ENCODE peak calls at places on chromosomes 1 and 21, in four cellular contexts. H is germinal center, R is psoas muscle, I is tibial artery. L is an unnamed sample.

GRCh38 chr1:81590171-81590570 is 210.6 kb upstream of the ADGRL2 start:
- DNase-seq in I (no peak), R (no peak), H (no peak), L (no peak)

GRCh38 chr1:76463278-76463677 is 388.7 kb downstream of the ST6GALNAC3 start:
- DNase-seq in R (no peak), I (no peak), H (no peak), L (no peak)

GRCh38 chr1:204288061-204288588 is 71.6 kb downstream of the PLEKHA6 start:
- DNase-seq in H (no peak), R (peak; percentile 72), I (peak; percentile 74), L (no peak)

GRCh38 chr1:94265011-94265422 is 27.6 kb upstream of the ARHGAP29 start:
- DNase-seq in H (no peak), R (no peak), I (no peak), L (no peak)

GRCh38 chr1:170675825-170676224 is 11.9 kb downstream of the PRRX1 start:
- DNase-seq in I (no peak), H (no peak), R (no peak), L (no peak)

GRCh38 chr1:83499998-83500397 is 498.9 kb downstream of the TTLL7 start:
- DNase-seq in H (no peak), I (no peak), R (no peak), L (no peak)

GRCh38 chr1:39262802-39263201 is 58.3 kb downstream of the MACF1 start:
- DNase-seq in H (no peak), I (no peak), R (no peak), L (no peak)

GRCh38 chr1:206663832-206664652 is 20.7 kb upstream of the MAPKAPK2 start:
- DNase-seq in H (peak; percentile 81), R (peak; percentile 43), I (peak; percentile 46), L (peak; percentile 79)

GRCh38 chr1:39692152-39693064 is 1.2 kb upstream of the HPCAL4 start:
- DNase-seq in H (no peak), R (no peak), I (no peak), L (no peak)

GRCh38 chr1:246428542-246429308 is 78.4 kb downstream of the SMYD3 start:
- DNase-seq in I (no peak), H (no peak), R (no peak), L (no peak)

GRCh38 chr1:63914241-63914640 is 140.4 kb downstream of the ROR1 start:
- DNase-seq in H (no peak), I (no peak), R (no peak), L (no peak)

GRCh38 chr1:43327549-43328292 is 9.9 kb upstream of the MPL start:
- DNase-seq in R (no peak), H (no peak), I (no peak), L (no peak)

GRCh38 chr1:230350208-230350921 is 75.8 kb downstream of the PGBD5 start:
- DNase-seq in H (no peak), I (no peak), R (peak; percentile 65), L (no peak)

GRCh38 chr1:68213843-68214242 is 18.5 kb downstream of the WLS start:
- DNase-seq in H (no peak), I (peak; percentile 86), R (peak; percentile 74), L (no peak)

GRCh38 chr1:234842726-234843641 is 233.0 kb upstream of the IRF2BP2 start:
- DNase-seq in R (peak; percentile 31), I (no peak), H (peak; percentile 45), L (peak; percentile 72)

GRCh38 chr1:23177031-23177430 is 8.4 kb upstream of the LUZP1 start:
- DNase-seq in R (no peak), H (no peak), I (no peak), L (no peak)

GRCh38 chr1:152347116-152347728 is 12.6 kb downstream of the FLG2 start:
- DNase-seq in H (peak; percentile 3), I (no peak), R (no peak), L (peak; percentile 20)

GRCh38 chr1:147723691-147724323 is 36.6 kb downstream of the GJA5 start:
- DNase-seq in R (no peak), H (no peak), I (no peak), L (no peak)

GRCh38 chr1:201261771-201262547 is 21.3 kb upstream of the PKP1 start:
- DNase-seq in H (no peak), R (no peak), I (no peak), L (no peak)

GRCh38 chr21:28832013-28832714 is 160.5 kb downstream of the LTN1 start:
- DNase-seq in H (no peak), I (no peak), R (no peak), L (no peak)

GRCh38 chr1:224114787-224115175 is 870 bp downstream of the FBXO28 start:
- DNase-seq in R (no peak), I (no peak), H (no peak), L (no peak)

GRCh38 chr1:245365071-245365470 is 210.3 kb downstream of the KIF26B start:
- DNase-seq in I (no peak), H (no peak), R (no peak), L (peak; percentile 27)

GRCh38 chr1:23417570-23417969 is 7.0 kb downstream of the TCEA3 start:
- DNase-seq in R (peak; percentile 36), I (no peak), H (no peak), L (no peak)

GRCh38 chr1:207070811-207071210 is 17.7 kb downstream of the PFKFB2 start:
- DNase-seq in I (no peak), R (no peak), H (no peak), L (no peak)

GRCh38 chr1:62358974-62359373 is 39.7 kb upstream of the KANK4 start:
- DNase-seq in H (no peak), R (no peak), I (no peak), L (no peak)

GRCh38 chr1:113542221-113542701 is 151.9 kb downstream of the MAGI3 start:
- DNase-seq in I (no peak), R (no peak), H (no peak), L (no peak)

GRCh38 chr1:246784621-246785535 is 60.7 kb downstream of the SCCPDH start:
- DNase-seq in I (no peak), R (no peak), H (peak; percentile 16), L (no peak)

GRCh38 chr1:47184090-47184735 is 5.6 kb downstream of the PDZK1IP1 start:
- DNase-seq in R (no peak), I (no peak), H (no peak), L (no peak)

GRCh38 chr1:114094303-114094663 is 59.4 kb downstream of the SYT6 start:
- DNase-seq in I (peak; percentile 53), H (no peak), R (no peak), L (no peak)

GRCh38 chr1:46084553-46085448 is 47.6 kb downstream of the PIK3R3 start:
- DNase-seq in H (no peak), I (no peak), R (no peak), L (no peak)

GRCh38 chr21:44780767-44781459 is 20.7 kb downstream of the UBE2G2 start:
- DNase-seq in H (no peak), I (no peak), R (no peak), L (no peak)

GRCh38 chr1:112674986-112675727 is 698 bp downstream of the MOV10 start:
- DNase-seq in R (peak; percentile 61), I (peak; percentile 42), H (peak; percentile 32), L (peak; percentile 79)

GRCh38 chr1:19437911-19438310 is 47.4 kb downstream of the CAPZB start:
- DNase-seq in R (peak; percentile 74), H (no peak), I (peak; percentile 91), L (no peak)

GRCh38 chr1:231724876-231725647 is 98.5 kb downstream of the DISC1 start:
- DNase-seq in H (peak; percentile 29), I (no peak), R (no peak), L (peak; percentile 14)

GRCh38 chr1:150149490-150150453 is at the start of gene PLEKHO1:
- DNase-seq in R (peak; percentile 90), I (peak; percentile 90), H (peak; percentile 80), L (peak; percentile 92)

GRCh38 chr1:84247425-84248220 is 53.9 kb upstream of the SAMD13 start:
- DNase-seq in H (no peak), R (no peak), I (no peak), L (no peak)

GRCh38 chr1:57470028-57470427 is 46.2 kb upstream of the DAB1 start:
- DNase-seq in I (no peak), R (no peak), H (no peak), L (no peak)

L was measured in GM20000.